ENCODE peak calls at places on chromosomes 4 and X, in six cellular contexts. One of them, this sample, is unnamed. For H3K9me3, the result is how much of the 10 kb centered on the place peaks cover.

GRCh38 chr4:173782660-173783059 is 252.6 kb upstream of the HAND2 start:
- DNase-seq in adrenal gland: no peak
- DNase-seq in mesenchymal stem cell: no peak
- DNase-seq in AG04450: no peak
- DNase-seq in lower lobe of right lung: no peak
- DNase-seq in left lung: no peak
- DNase-seq in this sample: peak

GRCh38 chr4:155005395-155006087 is 202.9 kb upstream of the NPY2R start:
- DNase-seq in adrenal gland: no peak
- DNase-seq in mesenchymal stem cell: no peak
- DNase-seq in AG04450: no peak
- DNase-seq in lower lobe of right lung: no peak
- DNase-seq in left lung: no peak
- DNase-seq in this sample: no peak

GRCh38 chr4:76874176-76874575 is 23.8 kb downstream of the SOWAHB start:
- DNase-seq in adrenal gland: no peak
- DNase-seq in mesenchymal stem cell: no peak
- DNase-seq in AG04450: no peak
- DNase-seq in lower lobe of right lung: no peak
- DNase-seq in left lung: no peak
- DNase-seq in this sample: no peak

GRCh38 chr4:36235306-36235705 is 9.0 kb downstream of the ARAP2 start:
- DNase-seq in adrenal gland: no peak
- DNase-seq in mesenchymal stem cell: no peak
- DNase-seq in AG04450: no peak
- DNase-seq in lower lobe of right lung: no peak
- DNase-seq in left lung: no peak
- DNase-seq in this sample: no peak

GRCh38 chr4:137861682-137862081 is 329.4 kb upstream of the PCDH18 start:
- DNase-seq in adrenal gland: no peak
- DNase-seq in mesenchymal stem cell: peak
- DNase-seq in AG04450: peak
- DNase-seq in lower lobe of right lung: no peak
- DNase-seq in left lung: no peak
- DNase-seq in this sample: peak

GRCh38 chrX:24110049-24110448 is 39.5 kb upstream of the ZFX start:
- DNase-seq in adrenal gland: no peak
- DNase-seq in mesenchymal stem cell: no peak
- DNase-seq in AG04450: no peak
- DNase-seq in lower lobe of right lung: no peak
- DNase-seq in left lung: no peak
- DNase-seq in this sample: no peak

GRCh38 chrX:132169554-132169953 is 41.7 kb upstream of the FRMD7 start:
- DNase-seq in adrenal gland: no peak
- DNase-seq in mesenchymal stem cell: no peak
- DNase-seq in AG04450: no peak
- DNase-seq in lower lobe of right lung: no peak
- DNase-seq in left lung: no peak
- DNase-seq in this sample: no peak

GRCh38 chr4:22192302-22192645 is 243.7 kb upstream of the KCNIP4 start:
- DNase-seq in adrenal gland: no peak
- DNase-seq in mesenchymal stem cell: no peak
- DNase-seq in AG04450: no peak
- DNase-seq in lower lobe of right lung: no peak
- DNase-seq in left lung: no peak
- DNase-seq in this sample: no peak

GRCh38 chr4:126956192-126956897 is 676.4 kb upstream of the INTU start:
- DNase-seq in adrenal gland: no peak
- DNase-seq in mesenchymal stem cell: no peak
- DNase-seq in AG04450: no peak
- DNase-seq in lower lobe of right lung: no peak
- DNase-seq in left lung: no peak
- DNase-seq in this sample: no peak

GRCh38 chr4:113641025-113641431 is 120.5 kb downstream of the CAMK2D start:
- DNase-seq in adrenal gland: no peak
- DNase-seq in mesenchymal stem cell: no peak
- DNase-seq in AG04450: no peak
- DNase-seq in lower lobe of right lung: no peak
- DNase-seq in left lung: no peak
- DNase-seq in this sample: no peak

GRCh38 chr4:159103406-159104131 is 690 bp downstream of the RAPGEF2 start:
- DNase-seq in adrenal gland: peak
- DNase-seq in mesenchymal stem cell: peak
- DNase-seq in AG04450: no peak
- DNase-seq in lower lobe of right lung: peak
- DNase-seq in left lung: peak
- DNase-seq in this sample: peak

DNA sequence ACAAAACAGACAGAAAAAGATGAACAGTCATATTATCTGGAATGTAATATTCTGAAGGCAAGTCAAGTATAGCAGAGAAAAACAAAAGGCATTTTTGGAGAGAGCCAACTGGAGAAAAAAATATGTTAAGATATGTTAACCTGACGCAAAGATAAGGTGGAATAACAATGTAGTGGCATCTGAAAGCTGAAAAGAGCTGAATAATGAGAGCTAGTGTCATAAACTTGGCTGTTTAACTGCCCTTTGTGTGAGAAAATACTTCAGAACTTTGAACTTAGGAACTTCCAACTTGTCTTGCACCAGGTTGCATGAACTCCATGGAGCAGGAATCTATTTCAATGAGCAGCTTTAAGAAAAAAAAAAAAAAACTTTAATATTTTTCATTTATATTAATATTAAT is 32.9 kb downstream of the RAB33A start:
- DNase-seq in adrenal gland: no peak
- DNase-seq in mesenchymal stem cell: no peak
- DNase-seq in AG04450: no peak
- DNase-seq in lower lobe of right lung: no peak
- DNase-seq in left lung: no peak
- DNase-seq in this sample: no peak
- H3K9me3 ChIP-seq in adrenal gland: under half
- H3K9me3 ChIP-seq in mesenchymal stem cell: under half
- H3K9me3 ChIP-seq in AG04450: under half
- H3K9me3 ChIP-seq in lower lobe of right lung: under half
- H3K9me3 ChIP-seq in left lung: under half
- H3K9me3 ChIP-seq in this sample: under half

GRCh38 chr4:68948985-68949384 is 2.6 kb downstream of the UGT2A3 start:
- DNase-seq in adrenal gland: no peak
- DNase-seq in mesenchymal stem cell: no peak
- DNase-seq in AG04450: no peak
- DNase-seq in lower lobe of right lung: no peak
- DNase-seq in left lung: no peak
- DNase-seq in this sample: no peak

GRCh38 chr4:68951078-68951805 is at the start of gene UGT2A3:
- DNase-seq in adrenal gland: peak
- DNase-seq in mesenchymal stem cell: peak
- DNase-seq in AG04450: no peak
- DNase-seq in lower lobe of right lung: no peak
- DNase-seq in left lung: no peak
- DNase-seq in this sample: no peak

GRCh38 chr4:68951806-68952585 is 392 bp upstream of the UGT2A3 start:
- DNase-seq in adrenal gland: no peak
- DNase-seq in mesenchymal stem cell: no peak
- DNase-seq in AG04450: no peak
- DNase-seq in lower lobe of right lung: no peak
- DNase-seq in left lung: no peak
- DNase-seq in this sample: no peak

GRCh38 chr4:68950033-68950432 is 1.6 kb downstream of the UGT2A3 start:
- DNase-seq in adrenal gland: no peak
- DNase-seq in mesenchymal stem cell: no peak
- DNase-seq in AG04450: no peak
- DNase-seq in lower lobe of right lung: no peak
- DNase-seq in left lung: no peak
- DNase-seq in this sample: no peak

GRCh38 chr4:68948044-68948743 is 3.4 kb downstream of the UGT2A3 start:
- DNase-seq in adrenal gland: no peak
- DNase-seq in mesenchymal stem cell: peak
- DNase-seq in AG04450: no peak
- DNase-seq in lower lobe of right lung: no peak
- DNase-seq in left lung: no peak
- DNase-seq in this sample: no peak
- H3K9me3 ChIP-seq in adrenal gland: under half
- H3K9me3 ChIP-seq in mesenchymal stem cell: under half
- H3K9me3 ChIP-seq in AG04450: under half
- H3K9me3 ChIP-seq in lower lobe of right lung: under half
- H3K9me3 ChIP-seq in left lung: under half
- H3K9me3 ChIP-seq in this sample: under half

GRCh38 chrX:101385026-101385684 is 836 bp downstream of the BTK start:
- DNase-seq in adrenal gland: no peak
- DNase-seq in mesenchymal stem cell: no peak
- DNase-seq in AG04450: no peak
- DNase-seq in lower lobe of right lung: no peak
- DNase-seq in left lung: no peak
- DNase-seq in this sample: no peak
- H3K9me3 ChIP-seq in adrenal gland: under half
- H3K9me3 ChIP-seq in mesenchymal stem cell: under half
- H3K9me3 ChIP-seq in AG04450: under half
- H3K9me3 ChIP-seq in lower lobe of right lung: under half
- H3K9me3 ChIP-seq in left lung: under half
- H3K9me3 ChIP-seq in this sample: under half

DNA sequence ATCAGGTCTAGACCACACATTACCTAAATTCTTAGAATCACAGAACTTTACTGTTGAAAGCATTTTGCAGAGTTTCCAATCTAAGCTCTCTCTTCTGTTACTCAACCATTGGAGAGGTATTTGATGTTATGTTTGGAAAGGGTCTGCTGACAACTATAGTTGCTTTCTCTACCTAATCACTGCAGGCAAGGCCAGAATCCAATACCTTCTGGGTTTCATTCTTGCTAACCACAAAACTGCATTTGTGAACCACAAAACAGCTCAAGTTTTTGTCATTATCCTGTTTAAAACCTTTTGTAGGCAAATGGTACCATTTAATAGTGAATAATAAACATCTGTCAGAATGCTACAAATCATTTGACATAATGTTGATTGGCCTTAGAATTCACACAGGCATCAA is 380.1 kb downstream of the GASK1B start:
- DNase-seq in adrenal gland: no peak
- DNase-seq in mesenchymal stem cell: no peak
- DNase-seq in AG04450: no peak
- DNase-seq in lower lobe of right lung: no peak
- DNase-seq in left lung: no peak
- DNase-seq in this sample: no peak
- H3K9me3 ChIP-seq in adrenal gland: under half
- H3K9me3 ChIP-seq in mesenchymal stem cell: under half
- H3K9me3 ChIP-seq in AG04450: under half
- H3K9me3 ChIP-seq in lower lobe of right lung: under half
- H3K9me3 ChIP-seq in left lung: under half
- H3K9me3 ChIP-seq in this sample: under half

GRCh38 chrX:53683556-53684414 is 2.7 kb downstream of the HUWE1 start:
- DNase-seq in adrenal gland: peak
- DNase-seq in mesenchymal stem cell: peak
- DNase-seq in AG04450: peak
- DNase-seq in lower lobe of right lung: peak
- DNase-seq in left lung: peak
- DNase-seq in this sample: peak

GRCh38 chrX:53685711-53686110 is 808 bp downstream of the HUWE1 start:
- DNase-seq in adrenal gland: no peak
- DNase-seq in mesenchymal stem cell: no peak
- DNase-seq in AG04450: no peak
- DNase-seq in lower lobe of right lung: no peak
- DNase-seq in left lung: no peak
- DNase-seq in this sample: no peak

GRCh38 chrX:53681661-53682060 is 4.9 kb downstream of the HUWE1 start:
- DNase-seq in adrenal gland: no peak
- DNase-seq in mesenchymal stem cell: no peak
- DNase-seq in AG04450: no peak
- DNase-seq in lower lobe of right lung: no peak
- DNase-seq in left lung: no peak
- DNase-seq in this sample: no peak

GRCh38 chrX:53684415-53685192 is 1.9 kb downstream of the HUWE1 start:
- DNase-seq in adrenal gland: no peak
- DNase-seq in mesenchymal stem cell: no peak
- DNase-seq in AG04450: no peak
- DNase-seq in lower lobe of right lung: peak
- DNase-seq in left lung: no peak
- DNase-seq in this sample: peak

GRCh38 chrX:53682885-53683555 is 3.5 kb downstream of the HUWE1 start:
- DNase-seq in adrenal gland: peak
- DNase-seq in mesenchymal stem cell: peak
- DNase-seq in AG04450: no peak
- DNase-seq in lower lobe of right lung: no peak
- DNase-seq in left lung: no peak
- DNase-seq in this sample: peak
- H3K9me3 ChIP-seq in adrenal gland: under half
- H3K9me3 ChIP-seq in mesenchymal stem cell: under half
- H3K9me3 ChIP-seq in AG04450: under half
- H3K9me3 ChIP-seq in lower lobe of right lung: under half
- H3K9me3 ChIP-seq in left lung: under half
- H3K9me3 ChIP-seq in this sample: under half

DNA sequence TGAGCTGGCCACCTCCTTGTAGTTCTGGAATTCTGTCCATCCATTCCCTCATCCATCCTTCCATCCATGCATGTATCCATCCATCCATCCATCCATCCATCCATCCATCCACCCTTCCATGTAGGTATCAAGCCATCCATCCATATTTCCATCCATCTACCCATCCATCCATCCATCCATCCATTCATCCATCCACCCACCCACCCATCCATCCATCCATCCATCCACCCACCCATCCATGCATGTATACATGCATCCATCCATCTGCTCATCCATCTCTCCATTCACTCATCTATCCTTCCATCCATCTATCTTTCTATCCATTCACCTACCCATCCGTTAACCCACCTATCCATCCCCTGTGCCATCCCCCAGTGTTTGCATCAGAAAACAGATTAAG is 153.6 kb upstream of the STX18 start:
- DNase-seq in adrenal gland: no peak
- DNase-seq in mesenchymal stem cell: no peak
- DNase-seq in AG04450: no peak
- DNase-seq in lower lobe of right lung: no peak
- DNase-seq in left lung: no peak
- DNase-seq in this sample: no peak
- H3K9me3 ChIP-seq in adrenal gland: under half
- H3K9me3 ChIP-seq in mesenchymal stem cell: under half
- H3K9me3 ChIP-seq in AG04450: under half
- H3K9me3 ChIP-seq in lower lobe of right lung: under half
- H3K9me3 ChIP-seq in left lung: under half
- H3K9me3 ChIP-seq in this sample: under half

DNA sequence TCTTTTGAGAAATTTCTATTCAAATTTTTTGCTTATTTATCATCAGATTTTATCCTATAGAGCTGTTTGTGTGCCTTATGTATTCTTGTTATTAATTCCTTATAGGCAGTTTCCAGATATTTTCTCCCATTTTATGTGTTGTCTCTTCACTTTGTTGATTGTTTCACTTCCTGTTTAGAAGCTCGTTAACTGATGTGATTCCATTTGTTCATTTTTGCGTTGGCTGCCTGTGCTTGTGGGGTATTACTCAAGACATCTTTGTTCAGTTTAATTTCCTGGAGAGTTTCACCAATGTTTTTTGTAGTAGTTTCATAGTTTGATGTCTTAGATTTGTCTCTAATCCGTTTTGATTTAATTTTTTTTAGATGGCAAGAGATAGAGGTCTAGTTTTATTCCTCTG is 14.6 kb downstream of the ZNF718 start:
- DNase-seq in adrenal gland: no peak
- DNase-seq in mesenchymal stem cell: no peak
- DNase-seq in AG04450: no peak
- DNase-seq in lower lobe of right lung: no peak
- DNase-seq in left lung: no peak
- DNase-seq in this sample: no peak
- H3K9me3 ChIP-seq in adrenal gland: under half
- H3K9me3 ChIP-seq in mesenchymal stem cell: half or more
- H3K9me3 ChIP-seq in AG04450: under half
- H3K9me3 ChIP-seq in lower lobe of right lung: half or more
- H3K9me3 ChIP-seq in left lung: half or more
- H3K9me3 ChIP-seq in this sample: half or more

GRCh38 chr4:26829018-26829417 is 31.6 kb upstream of the STIM2 start:
- DNase-seq in adrenal gland: no peak
- DNase-seq in mesenchymal stem cell: no peak
- DNase-seq in AG04450: no peak
- DNase-seq in lower lobe of right lung: no peak
- DNase-seq in left lung: no peak
- DNase-seq in this sample: no peak
- H3K9me3 ChIP-seq in adrenal gland: under half
- H3K9me3 ChIP-seq in mesenchymal stem cell: under half
- H3K9me3 ChIP-seq in AG04450: under half
- H3K9me3 ChIP-seq in lower lobe of right lung: under half
- H3K9me3 ChIP-seq in left lung: under half
- H3K9me3 ChIP-seq in this sample: under half